ENCODE peak calls at places on chromosomes 7 and 10, in six cellular contexts. One of them, this sample, is unnamed.

GRCh38 chr10:504131-504611 is 185.3 kb downstream of the DIP2C start:
- DNase-seq in hepatic stellate cell: no peak
- DNase-seq in EH: no peak
- DNase-seq in glutamatergic neuron: no peak
- DNase-seq in activated T-helper 1 cell treated with anti-CD3 and anti-CD28 coated beads, Interleukin-12 subunit alpha, Interleukin-12 subunit beta, Interleukin-2, Interleukin-4 antibody, amounts not matched to agents 30 ng/mL and 10 ng/mL and 1 ng/mL, durations not matched to agents 14 hours and 24 hours and 36 hours: no peak
- DNase-seq in substantia nigra: no peak
- DNase-seq in this sample: no peak

GRCh38 chr10:4347397-4347796 is 478.6 kb upstream of the AKR1E2 start:
- DNase-seq in hepatic stellate cell: no peak
- DNase-seq in EH: no peak
- DNase-seq in glutamatergic neuron: no peak
- DNase-seq in substantia nigra: no peak
- DNase-seq in activated T-helper 1 cell treated with anti-CD3 and anti-CD28 coated beads, Interleukin-12 subunit alpha, Interleukin-12 subunit beta, Interleukin-2, Interleukin-4 antibody, amounts not matched to agents 30 ng/mL and 10 ng/mL and 1 ng/mL, durations not matched to agents 14 hours and 24 hours and 36 hours: no peak
- DNase-seq in this sample: no peak

GRCh38 chr7:50591480-50592438 is 26.6 kb upstream of the DDC start:
- DNase-seq in substantia nigra: no peak
- DNase-seq in EH: no peak
- DNase-seq in hepatic stellate cell: no peak
- DNase-seq in activated T-helper 1 cell treated with anti-CD3 and anti-CD28 coated beads, Interleukin-12 subunit alpha, Interleukin-12 subunit beta, Interleukin-2, Interleukin-4 antibody, amounts not matched to agents 30 ng/mL and 10 ng/mL and 1 ng/mL, durations not matched to agents 14 hours and 24 hours and 36 hours: no peak
- DNase-seq in glutamatergic neuron: peak
- DNase-seq in this sample: no peak

GRCh38 chr10:86988501-86988900 is 20.2 kb downstream of the ADIRF start:
- DNase-seq in activated T-helper 1 cell treated with anti-CD3 and anti-CD28 coated beads, Interleukin-12 subunit alpha, Interleukin-12 subunit beta, Interleukin-2, Interleukin-4 antibody, amounts not matched to agents 30 ng/mL and 10 ng/mL and 1 ng/mL, durations not matched to agents 14 hours and 24 hours and 36 hours: no peak
- DNase-seq in glutamatergic neuron: no peak
- DNase-seq in hepatic stellate cell: no peak
- DNase-seq in substantia nigra: no peak
- DNase-seq in EH: no peak
- DNase-seq in this sample: no peak

GRCh38 chr10:23432639-23433038 is 6.2 kb upstream of the OTUD1 start:
- DNase-seq in EH: no peak
- DNase-seq in hepatic stellate cell: no peak
- DNase-seq in glutamatergic neuron: no peak
- DNase-seq in substantia nigra: no peak
- DNase-seq in activated T-helper 1 cell treated with anti-CD3 and anti-CD28 coated beads, Interleukin-12 subunit alpha, Interleukin-12 subunit beta, Interleukin-2, Interleukin-4 antibody, amounts not matched to agents 30 ng/mL and 10 ng/mL and 1 ng/mL, durations not matched to agents 14 hours and 24 hours and 36 hours: no peak
- DNase-seq in this sample: peak

GRCh38 chr7:145986248-145986874 is 130.2 kb upstream of the CNTNAP2 start:
- DNase-seq in EH: no peak
- DNase-seq in substantia nigra: no peak
- DNase-seq in hepatic stellate cell: no peak
- DNase-seq in activated T-helper 1 cell treated with anti-CD3 and anti-CD28 coated beads, Interleukin-12 subunit alpha, Interleukin-12 subunit beta, Interleukin-2, Interleukin-4 antibody, amounts not matched to agents 30 ng/mL and 10 ng/mL and 1 ng/mL, durations not matched to agents 14 hours and 24 hours and 36 hours: no peak
- DNase-seq in glutamatergic neuron: no peak
- DNase-seq in this sample: peak

GRCh38 chr10:13390604-13391522 is 42.8 kb upstream of the SEPHS1 start:
- DNase-seq in substantia nigra: no peak
- DNase-seq in activated T-helper 1 cell treated with anti-CD3 and anti-CD28 coated beads, Interleukin-12 subunit alpha, Interleukin-12 subunit beta, Interleukin-2, Interleukin-4 antibody, amounts not matched to agents 30 ng/mL and 10 ng/mL and 1 ng/mL, durations not matched to agents 14 hours and 24 hours and 36 hours: no peak
- DNase-seq in glutamatergic neuron: no peak
- DNase-seq in EH: peak
- DNase-seq in hepatic stellate cell: no peak
- DNase-seq in this sample: no peak

GRCh38 chr10:87750817-87751216 is 67.2 kb downstream of the ATAD1 start:
- DNase-seq in activated T-helper 1 cell treated with anti-CD3 and anti-CD28 coated beads, Interleukin-12 subunit alpha, Interleukin-12 subunit beta, Interleukin-2, Interleukin-4 antibody, amounts not matched to agents 30 ng/mL and 10 ng/mL and 1 ng/mL, durations not matched to agents 14 hours and 24 hours and 36 hours: no peak
- DNase-seq in substantia nigra: no peak
- DNase-seq in EH: no peak
- DNase-seq in glutamatergic neuron: no peak
- DNase-seq in hepatic stellate cell: no peak
- DNase-seq in this sample: no peak

GRCh38 chr7:81094952-81095351 is 176.1 kb upstream of the SEMA3C start:
- DNase-seq in substantia nigra: no peak
- DNase-seq in EH: peak
- DNase-seq in hepatic stellate cell: no peak
- DNase-seq in activated T-helper 1 cell treated with anti-CD3 and anti-CD28 coated beads, Interleukin-12 subunit alpha, Interleukin-12 subunit beta, Interleukin-2, Interleukin-4 antibody, amounts not matched to agents 30 ng/mL and 10 ng/mL and 1 ng/mL, durations not matched to agents 14 hours and 24 hours and 36 hours: no peak
- DNase-seq in glutamatergic neuron: no peak
- DNase-seq in this sample: no peak

GRCh38 chr7:126856691-126857291 is 395.9 kb downstream of the GRM8 start:
- DNase-seq in glutamatergic neuron: no peak
- DNase-seq in substantia nigra: no peak
- DNase-seq in activated T-helper 1 cell treated with anti-CD3 and anti-CD28 coated beads, Interleukin-12 subunit alpha, Interleukin-12 subunit beta, Interleukin-2, Interleukin-4 antibody, amounts not matched to agents 30 ng/mL and 10 ng/mL and 1 ng/mL, durations not matched to agents 14 hours and 24 hours and 36 hours: no peak
- DNase-seq in hepatic stellate cell: no peak
- DNase-seq in EH: no peak
- DNase-seq in this sample: no peak

GRCh38 chr7:44693641-44694313 is 54.9 kb upstream of the ZMIZ2 start:
- DNase-seq in hepatic stellate cell: peak
- DNase-seq in substantia nigra: no peak
- DNase-seq in glutamatergic neuron: no peak
- DNase-seq in activated T-helper 1 cell treated with anti-CD3 and anti-CD28 coated beads, Interleukin-12 subunit alpha, Interleukin-12 subunit beta, Interleukin-2, Interleukin-4 antibody, amounts not matched to agents 30 ng/mL and 10 ng/mL and 1 ng/mL, durations not matched to agents 14 hours and 24 hours and 36 hours: no peak
- DNase-seq in EH: peak
- DNase-seq in this sample: peak

GRCh38 chr10:61628875-61629513 is 33.7 kb upstream of the CABCOCO1 start:
- DNase-seq in hepatic stellate cell: peak
- DNase-seq in activated T-helper 1 cell treated with anti-CD3 and anti-CD28 coated beads, Interleukin-12 subunit alpha, Interleukin-12 subunit beta, Interleukin-2, Interleukin-4 antibody, amounts not matched to agents 30 ng/mL and 10 ng/mL and 1 ng/mL, durations not matched to agents 14 hours and 24 hours and 36 hours: no peak
- DNase-seq in substantia nigra: no peak
- DNase-seq in glutamatergic neuron: no peak
- DNase-seq in EH: peak
- DNase-seq in this sample: peak

GRCh38 chr10:90930070-90930837 is 9.4 kb upstream of the ANKRD1 start:
- DNase-seq in hepatic stellate cell: peak
- DNase-seq in substantia nigra: no peak
- DNase-seq in EH: peak
- DNase-seq in glutamatergic neuron: no peak
- DNase-seq in activated T-helper 1 cell treated with anti-CD3 and anti-CD28 coated beads, Interleukin-12 subunit alpha, Interleukin-12 subunit beta, Interleukin-2, Interleukin-4 antibody, amounts not matched to agents 30 ng/mL and 10 ng/mL and 1 ng/mL, durations not matched to agents 14 hours and 24 hours and 36 hours: no peak
- DNase-seq in this sample: peak

GRCh38 chr10:56920586-56921250 is 559.7 kb upstream of the ZWINT start:
- DNase-seq in activated T-helper 1 cell treated with anti-CD3 and anti-CD28 coated beads, Interleukin-12 subunit alpha, Interleukin-12 subunit beta, Interleukin-2, Interleukin-4 antibody, amounts not matched to agents 30 ng/mL and 10 ng/mL and 1 ng/mL, durations not matched to agents 14 hours and 24 hours and 36 hours: no peak
- DNase-seq in hepatic stellate cell: no peak
- DNase-seq in glutamatergic neuron: no peak
- DNase-seq in EH: no peak
- DNase-seq in substantia nigra: no peak
- DNase-seq in this sample: no peak

GRCh38 chr10:89301721-89302445 is at the start of gene IFIT2:
- DNase-seq in activated T-helper 1 cell treated with anti-CD3 and anti-CD28 coated beads, Interleukin-12 subunit alpha, Interleukin-12 subunit beta, Interleukin-2, Interleukin-4 antibody, amounts not matched to agents 30 ng/mL and 10 ng/mL and 1 ng/mL, durations not matched to agents 14 hours and 24 hours and 36 hours: peak
- DNase-seq in EH: peak
- DNase-seq in glutamatergic neuron: no peak
- DNase-seq in hepatic stellate cell: peak
- DNase-seq in substantia nigra: no peak
- DNase-seq in this sample: peak

GRCh38 chr7:42227931-42228591 is 8.9 kb downstream of the GLI3 start:
- DNase-seq in hepatic stellate cell: peak
- DNase-seq in glutamatergic neuron: peak
- DNase-seq in activated T-helper 1 cell treated with anti-CD3 and anti-CD28 coated beads, Interleukin-12 subunit alpha, Interleukin-12 subunit beta, Interleukin-2, Interleukin-4 antibody, amounts not matched to agents 30 ng/mL and 10 ng/mL and 1 ng/mL, durations not matched to agents 14 hours and 24 hours and 36 hours: no peak
- DNase-seq in EH: no peak
- DNase-seq in substantia nigra: peak
- DNase-seq in this sample: no peak

GRCh38 chr10:119453313-119453712 is 89.2 kb downstream of the RGS10 start:
- DNase-seq in EH: no peak
- DNase-seq in hepatic stellate cell: no peak
- DNase-seq in glutamatergic neuron: no peak
- DNase-seq in activated T-helper 1 cell treated with anti-CD3 and anti-CD28 coated beads, Interleukin-12 subunit alpha, Interleukin-12 subunit beta, Interleukin-2, Interleukin-4 antibody, amounts not matched to agents 30 ng/mL and 10 ng/mL and 1 ng/mL, durations not matched to agents 14 hours and 24 hours and 36 hours: no peak
- DNase-seq in substantia nigra: no peak
- DNase-seq in this sample: no peak

GRCh38 chr10:132396495-132397035 is 435 bp upstream of the PWWP2B start:
- DNase-seq in EH: peak
- DNase-seq in substantia nigra: peak
- DNase-seq in activated T-helper 1 cell treated with anti-CD3 and anti-CD28 coated beads, Interleukin-12 subunit alpha, Interleukin-12 subunit beta, Interleukin-2, Interleukin-4 antibody, amounts not matched to agents 30 ng/mL and 10 ng/mL and 1 ng/mL, durations not matched to agents 14 hours and 24 hours and 36 hours: peak
- DNase-seq in glutamatergic neuron: peak
- DNase-seq in hepatic stellate cell: peak
- DNase-seq in this sample: no peak

GRCh38 chr7:155422151-155422550 is 35.8 kb upstream of the EN2 start:
- DNase-seq in EH: no peak
- DNase-seq in substantia nigra: no peak
- DNase-seq in hepatic stellate cell: no peak
- DNase-seq in glutamatergic neuron: peak
- DNase-seq in activated T-helper 1 cell treated with anti-CD3 and anti-CD28 coated beads, Interleukin-12 subunit alpha, Interleukin-12 subunit beta, Interleukin-2, Interleukin-4 antibody, amounts not matched to agents 30 ng/mL and 10 ng/mL and 1 ng/mL, durations not matched to agents 14 hours and 24 hours and 36 hours: no peak
- DNase-seq in this sample: no peak

GRCh38 chr7:27367179-27367929 is 124.8 kb downstream of the EVX1 start:
- DNase-seq in activated T-helper 1 cell treated with anti-CD3 and anti-CD28 coated beads, Interleukin-12 subunit alpha, Interleukin-12 subunit beta, Interleukin-2, Interleukin-4 antibody, amounts not matched to agents 30 ng/mL and 10 ng/mL and 1 ng/mL, durations not matched to agents 14 hours and 24 hours and 36 hours: no peak
- DNase-seq in substantia nigra: no peak
- DNase-seq in hepatic stellate cell: no peak
- DNase-seq in glutamatergic neuron: no peak
- DNase-seq in EH: no peak
- DNase-seq in this sample: no peak

GRCh38 chr7:46486264-46487206 is 565.5 kb upstream of the IGFBP3 start:
- DNase-seq in hepatic stellate cell: peak
- DNase-seq in activated T-helper 1 cell treated with anti-CD3 and anti-CD28 coated beads, Interleukin-12 subunit alpha, Interleukin-12 subunit beta, Interleukin-2, Interleukin-4 antibody, amounts not matched to agents 30 ng/mL and 10 ng/mL and 1 ng/mL, durations not matched to agents 14 hours and 24 hours and 36 hours: no peak
- DNase-seq in substantia nigra: no peak
- DNase-seq in EH: peak
- DNase-seq in glutamatergic neuron: no peak
- DNase-seq in this sample: peak

GRCh38 chr10:34504534-34504933 is 310.6 kb downstream of the PARD3 start:
- DNase-seq in substantia nigra: no peak
- DNase-seq in glutamatergic neuron: no peak
- DNase-seq in EH: peak
- DNase-seq in activated T-helper 1 cell treated with anti-CD3 and anti-CD28 coated beads, Interleukin-12 subunit alpha, Interleukin-12 subunit beta, Interleukin-2, Interleukin-4 antibody, amounts not matched to agents 30 ng/mL and 10 ng/mL and 1 ng/mL, durations not matched to agents 14 hours and 24 hours and 36 hours: no peak
- DNase-seq in hepatic stellate cell: no peak
- DNase-seq in this sample: peak

GRCh38 chr10:19930936-19931859 is 115.0 kb downstream of the PLXDC2 start:
- DNase-seq in hepatic stellate cell: peak
- DNase-seq in EH: no peak
- DNase-seq in substantia nigra: no peak
- DNase-seq in glutamatergic neuron: no peak
- DNase-seq in activated T-helper 1 cell treated with anti-CD3 and anti-CD28 coated beads, Interleukin-12 subunit alpha, Interleukin-12 subunit beta, Interleukin-2, Interleukin-4 antibody, amounts not matched to agents 30 ng/mL and 10 ng/mL and 1 ng/mL, durations not matched to agents 14 hours and 24 hours and 36 hours: no peak
- DNase-seq in this sample: peak

GRCh38 chr10:101066146-101066889 is 4.5 kb downstream of the KAZALD1 start:
- DNase-seq in glutamatergic neuron: peak
- DNase-seq in activated T-helper 1 cell treated with anti-CD3 and anti-CD28 coated beads, Interleukin-12 subunit alpha, Interleukin-12 subunit beta, Interleukin-2, Interleukin-4 antibody, amounts not matched to agents 30 ng/mL and 10 ng/mL and 1 ng/mL, durations not matched to agents 14 hours and 24 hours and 36 hours: peak
- DNase-seq in substantia nigra: peak
- DNase-seq in hepatic stellate cell: peak
- DNase-seq in EH: peak
- DNase-seq in this sample: peak

GRCh38 chr7:12508005-12508404 is 62.5 kb upstream of the SCIN start:
- DNase-seq in activated T-helper 1 cell treated with anti-CD3 and anti-CD28 coated beads, Interleukin-12 subunit alpha, Interleukin-12 subunit beta, Interleukin-2, Interleukin-4 antibody, amounts not matched to agents 30 ng/mL and 10 ng/mL and 1 ng/mL, durations not matched to agents 14 hours and 24 hours and 36 hours: no peak
- DNase-seq in EH: no peak
- DNase-seq in substantia nigra: no peak
- DNase-seq in hepatic stellate cell: no peak
- DNase-seq in glutamatergic neuron: no peak
- DNase-seq in this sample: no peak

GRCh38 chr10:99560277-99561126 is 27.8 kb downstream of the NKX2-3 start:
- DNase-seq in hepatic stellate cell: no peak
- DNase-seq in activated T-helper 1 cell treated with anti-CD3 and anti-CD28 coated beads, Interleukin-12 subunit alpha, Interleukin-12 subunit beta, Interleukin-2, Interleukin-4 antibody, amounts not matched to agents 30 ng/mL and 10 ng/mL and 1 ng/mL, durations not matched to agents 14 hours and 24 hours and 36 hours: peak
- DNase-seq in substantia nigra: peak
- DNase-seq in glutamatergic neuron: peak
- DNase-seq in EH: peak
- DNase-seq in this sample: peak

GRCh38 chr10:51707392-51707791 is 8.0 kb upstream of the CSTF2T start:
- DNase-seq in substantia nigra: no peak
- DNase-seq in glutamatergic neuron: no peak
- DNase-seq in hepatic stellate cell: no peak
- DNase-seq in EH: no peak
- DNase-seq in activated T-helper 1 cell treated with anti-CD3 and anti-CD28 coated beads, Interleukin-12 subunit alpha, Interleukin-12 subunit beta, Interleukin-2, Interleukin-4 antibody, amounts not matched to agents 30 ng/mL and 10 ng/mL and 1 ng/mL, durations not matched to agents 14 hours and 24 hours and 36 hours: no peak
- DNase-seq in this sample: no peak

GRCh38 chr7:964401-965231 is 10.1 kb upstream of the ADAP1 start:
- DNase-seq in hepatic stellate cell: peak
- DNase-seq in glutamatergic neuron: peak
- DNase-seq in EH: peak
- DNase-seq in activated T-helper 1 cell treated with anti-CD3 and anti-CD28 coated beads, Interleukin-12 subunit alpha, Interleukin-12 subunit beta, Interleukin-2, Interleukin-4 antibody, amounts not matched to agents 30 ng/mL and 10 ng/mL and 1 ng/mL, durations not matched to agents 14 hours and 24 hours and 36 hours: no peak
- DNase-seq in substantia nigra: no peak
- DNase-seq in this sample: no peak

GRCh38 chr10:103265712-103266329 is 11.1 kb upstream of the INA start:
- DNase-seq in activated T-helper 1 cell treated with anti-CD3 and anti-CD28 coated beads, Interleukin-12 subunit alpha, Interleukin-12 subunit beta, Interleukin-2, Interleukin-4 antibody, amounts not matched to agents 30 ng/mL and 10 ng/mL and 1 ng/mL, durations not matched to agents 14 hours and 24 hours and 36 hours: no peak
- DNase-seq in glutamatergic neuron: no peak
- DNase-seq in substantia nigra: no peak
- DNase-seq in hepatic stellate cell: no peak
- DNase-seq in EH: peak
- DNase-seq in this sample: peak

GRCh38 chr7:106057962-106058901 is 53.9 kb downstream of the SYPL1 start:
- DNase-seq in hepatic stellate cell: no peak
- DNase-seq in EH: no peak
- DNase-seq in glutamatergic neuron: peak
- DNase-seq in activated T-helper 1 cell treated with anti-CD3 and anti-CD28 coated beads, Interleukin-12 subunit alpha, Interleukin-12 subunit beta, Interleukin-2, Interleukin-4 antibody, amounts not matched to agents 30 ng/mL and 10 ng/mL and 1 ng/mL, durations not matched to agents 14 hours and 24 hours and 36 hours: no peak
- DNase-seq in substantia nigra: peak
- DNase-seq in this sample: no peak

GRCh38 chr7:11896663-11897062 is 64.7 kb upstream of the THSD7A start:
- DNase-seq in glutamatergic neuron: no peak
- DNase-seq in activated T-helper 1 cell treated with anti-CD3 and anti-CD28 coated beads, Interleukin-12 subunit alpha, Interleukin-12 subunit beta, Interleukin-2, Interleukin-4 antibody, amounts not matched to agents 30 ng/mL and 10 ng/mL and 1 ng/mL, durations not matched to agents 14 hours and 24 hours and 36 hours: no peak
- DNase-seq in substantia nigra: no peak
- DNase-seq in hepatic stellate cell: no peak
- DNase-seq in EH: no peak
- DNase-seq in this sample: no peak

GRCh38 chr7:53811555-53812079 is 730.6 kb upstream of the VSTM2A start:
- DNase-seq in hepatic stellate cell: no peak
- DNase-seq in EH: no peak
- DNase-seq in activated T-helper 1 cell treated with anti-CD3 and anti-CD28 coated beads, Interleukin-12 subunit alpha, Interleukin-12 subunit beta, Interleukin-2, Interleukin-4 antibody, amounts not matched to agents 30 ng/mL and 10 ng/mL and 1 ng/mL, durations not matched to agents 14 hours and 24 hours and 36 hours: no peak
- DNase-seq in glutamatergic neuron: no peak
- DNase-seq in substantia nigra: no peak
- DNase-seq in this sample: peak

This sample was measured in HT1080.